ENCODE peak calls at places on chromosome 21, in five cellular contexts. E is COR-L47; Q is hippocampal formation; M is stimulated activated naive CD8-positive, alpha-beta T cell treated with anti-CD3 and anti-CD28 coated beads, Interleukin-15, amount 100 ng/mL, for 72 hours; A is AML-193. J is an unnamed sample.

GRCh38 chr21:46031484-46031883 is 49.9 kb downstream of the COL6A1 start:
- DNase-seq in Q (no peak), M (no peak), E (no peak), A (no peak), J (no peak)

GRCh38 chr21:34202553-34203332 is 129.4 kb downstream of the MRPS6 start:
- DNase-seq in M (no peak), E (no peak), Q (no peak), A (no peak), J (no peak)

GRCh38 chr21:34935452-34935851 is 113.7 kb downstream of the RUNX1 start:
- DNase-seq in A (no peak), M (peak), Q (no peak), E (no peak), J (no peak)

GRCh38 chr21:46550511-46550941 is 54.4 kb downstream of the S100B start:
- DNase-seq in M (no peak), A (no peak), E (no peak), Q (no peak), J (no peak)

GRCh38 chr21:45255381-45256020 is 32.2 kb downstream of the POFUT2 start:
- DNase-seq in Q (no peak), M (no peak), A (no peak), E (peak), J (peak)

GRCh38 chr21:38159355-38159754 is 97.4 kb upstream of the KCNJ15 start:
- DNase-seq in A (peak), M (peak), Q (no peak), E (peak), J (peak)

GRCh38 chr21:42067531-42068255 is 3.4 kb upstream of the UMODL1 start:
- DNase-seq in M (no peak), A (no peak), E (no peak), Q (no peak), J (no peak)

GRCh38 chr21:36949171-36950141 is 17.0 kb downstream of the HLCS start:
- DNase-seq in Q (no peak), M (no peak), A (no peak), E (no peak), J (no peak)

GRCh38 chr21:34306246-34306645 is 57.6 kb upstream of the KCNE2 start:
- DNase-seq in Q (no peak), A (no peak), M (no peak), E (no peak), J (no peak)

GRCh38 chr21:45152265-45152746 is 77.9 kb downstream of the ADARB1 start:
- DNase-seq in A (peak), Q (no peak), M (peak), E (no peak), J (no peak)

GRCh38 chr21:39518055-39518844 is 66.5 kb downstream of the SH3BGR start:
- DNase-seq in E (peak), A (peak), Q (peak), M (peak), J (peak)

GRCh38 chr21:29293495-29293894 is 5.2 kb upstream of the BACH1 start:
- DNase-seq in A (peak), Q (no peak), E (no peak), M (no peak), J (no peak)

GRCh38 chr21:36163780-36164426 is 7.3 kb downstream of the DOP1B start:
- DNase-seq in A (peak), E (peak), Q (no peak), M (no peak), J (no peak)

GRCh38 chr21:42073140-42074099 is 2.3 kb downstream of the UMODL1 start:
- DNase-seq in A (no peak), M (no peak), E (no peak), Q (no peak), J (no peak)

GRCh38 chr21:46661211-46661625 is 25.7 kb downstream of the PRMT2 start:
- DNase-seq in M (no peak), A (no peak), Q (peak), E (no peak), J (peak)

GRCh38 chr21:35011681-35012080 is 37.4 kb downstream of the RUNX1 start:
- DNase-seq in Q (no peak), M (no peak), A (no peak), E (no peak), J (no peak)

GRCh38 chr21:42414928-42415769 is 11.4 kb downstream of the UBASH3A start:
- DNase-seq in Q (no peak), A (no peak), E (no peak), M (peak), J (no peak)

GRCh38 chr21:34112316-34113033 is 39.1 kb downstream of the MRPS6 start:
- DNase-seq in A (no peak), M (no peak), E (no peak), Q (no peak), J (no peak)

GRCh38 chr21:16588433-16588860 is 858.7 kb downstream of the USP25 start:
- DNase-seq in E (peak), M (no peak), A (no peak), Q (peak), J (no peak)

GRCh38 chr21:34812510-34813265 is 143.9 kb downstream of the CLIC6 start:
- DNase-seq in M (no peak), Q (no peak), E (no peak), A (no peak), J (no peak)

GRCh38 chr21:42182713-42183371 is 36.1 kb upstream of the ABCG1 start:
- DNase-seq in E (no peak), Q (no peak), A (no peak), M (no peak), J (no peak)

GRCh38 chr21:35099310-35099709 is 50.2 kb upstream of the RUNX1 start:
- DNase-seq in M (no peak), E (no peak), Q (no peak), A (no peak), J (no peak)

GRCh38 chr21:44773291-44773932 is 28.2 kb downstream of the UBE2G2 start:
- DNase-seq in A (no peak), E (peak), Q (no peak), M (no peak), J (no peak)

GRCh38 chr21:38468989-38469388 is 29.3 kb downstream of the ERG start:
- DNase-seq in E (no peak), A (no peak), Q (no peak), M (no peak), J (no peak)

GRCh38 chr21:38247738-38248509 is 8.9 kb upstream of the KCNJ15 start:
- DNase-seq in E (no peak), M (no peak), Q (no peak), A (no peak), J (no peak)

GRCh38 chr21:45615145-45615711 is 28.3 kb upstream of the PCBP3 start:
- DNase-seq in A (no peak), E (no peak), Q (no peak), M (peak), J (no peak)